ENCODE peak calls at places on chromosomes 12 and 14, in seven cellular contexts. A, U, V, H, O, S and Y are unnamed samples.

GRCh38 chr14:63960926-63961567 is 108.2 kb downstream of the SYNE2 start:
- DNase-seq in A (no peak), H (peak), S (no peak), U (no peak), O (no peak), V (no peak), Y (no peak)

GRCh38 chr14:91396959-91397815 is 20.4 kb downstream of the CCDC88C start:
- DNase-seq in A (peak), S (peak), O (no peak), V (peak), H (no peak), U (no peak), Y (no peak)

GRCh38 chr12:94148841-94149780 is 734 bp downstream of the PLXNC1 start:
- DNase-seq in O (peak), S (peak), V (peak), H (peak), U (no peak), A (no peak), Y (peak)

GRCh38 chr12:78457951-78458350 is 406.6 kb upstream of the SYT1 start:
- DNase-seq in A (no peak), S (no peak), U (no peak), V (no peak), H (peak), O (no peak), Y (no peak)

GRCh38 chr14:99754141-99755067 is 38.8 kb upstream of the EML1 start:
- DNase-seq in A (peak), S (no peak), H (peak), V (no peak), U (no peak), O (peak), Y (no peak)

GRCh38 chr12:86826051-86826450 is 569.9 kb upstream of the MGAT4C start:
- DNase-seq in A (no peak), H (no peak), S (no peak), V (no peak), U (no peak), O (no peak), Y (no peak)

GRCh38 chr12:121668750-121669524 is 517 bp downstream of the MORN3 start:
- DNase-seq in A (peak), H (peak), S (peak), O (peak), V (no peak), U (no peak), Y (no peak)

GRCh38 chr14:64705406-64706118 is 1.3 kb downstream of the PLEKHG3 start:
- DNase-seq in H (no peak), A (no peak), O (peak), S (no peak), U (no peak), V (peak), Y (peak)

GRCh38 chr12:124646385-124647230 is 79.2 kb upstream of the NCOR2 start:
- DNase-seq in H (no peak), V (no peak), S (peak), U (no peak), A (no peak), O (no peak), Y (peak)

GRCh38 chr12:119715268-119715620 is 47.3 kb downstream of the PRKAB1 start:
- DNase-seq in H (peak), V (no peak), A (peak), O (no peak), S (no peak), U (no peak), Y (no peak)

GRCh38 chr14:91354221-91354916 is 63.3 kb downstream of the CCDC88C start:
- DNase-seq in U (no peak), V (no peak), S (no peak), O (no peak), H (peak), A (no peak), Y (no peak)

GRCh38 chr14:61456720-61457119 is 135.3 kb downstream of the PRKCH start:
- DNase-seq in U (no peak), A (peak), S (peak), V (peak), H (peak), O (peak), Y (peak)

GRCh38 chr12:22979854-22980253 is 354.9 kb downstream of the ETNK1 start:
- DNase-seq in A (no peak), V (no peak), O (peak), S (no peak), H (no peak), U (no peak), Y (no peak)

GRCh38 chr12:87383705-87384104 is 645.5 kb downstream of the C12orf50 start:
- DNase-seq in O (no peak), A (no peak), H (peak), S (no peak), V (no peak), U (no peak), Y (no peak)

GRCh38 chr14:66508846-66509621 is 1.1 kb downstream of the GPHN start:
- DNase-seq in A (peak), H (peak), S (peak), U (no peak), O (peak), V (peak), Y (no peak)

GRCh38 chr12:22173154-22173553 is 127.1 kb downstream of the CMAS start:
- DNase-seq in U (no peak), S (no peak), V (no peak), H (no peak), A (peak), O (no peak), Y (no peak)

GRCh38 chr14:37270629-37271028 is 72.9 kb downstream of the MIPOL1 start:
- DNase-seq in V (no peak), A (no peak), U (no peak), S (no peak), H (no peak), O (no peak), Y (no peak)

GRCh38 chr12:131273291-131273845 is 319.7 kb downstream of the ADGRD1 start:
- DNase-seq in U (no peak), H (no peak), S (no peak), A (no peak), V (peak), O (no peak), Y (no peak)

GRCh38 chr14:72253503-72253902 is 321.3 kb downstream of the RGS6 start:
- DNase-seq in A (no peak), H (no peak), U (no peak), S (no peak), V (no peak), O (no peak), Y (no peak)

GRCh38 chr14:91237219-91237618 is 7.3 kb downstream of the GPR68 start:
- DNase-seq in A (no peak), V (peak), H (peak), U (no peak), O (no peak), S (no peak), Y (no peak)

GRCh38 chr12:72264548-72265175 is 7.5 kb upstream of the TRHDE start:
- DNase-seq in A (peak), H (no peak), U (no peak), O (peak), S (no peak), V (no peak), Y (no peak)

GRCh38 chr14:51852541-51852940 is 7.9 kb upstream of the GNG2 start:
- DNase-seq in O (no peak), S (no peak), A (no peak), V (no peak), H (no peak), U (no peak), Y (no peak)

GRCh38 chr12:92624236-92624635 is 78.6 kb upstream of the PLEKHG7 start:
- DNase-seq in S (no peak), U (no peak), O (no peak), A (peak), V (no peak), H (peak), Y (no peak)

GRCh38 chr12:97182719-97183118 is 275.7 kb downstream of the NEDD1 start:
- DNase-seq in V (no peak), H (no peak), A (no peak), S (no peak), U (no peak), O (peak), Y (no peak)

GRCh38 chr12:12839886-12840285 is 26.7 kb downstream of the DDX47 start:
- DNase-seq in V (peak), U (no peak), O (no peak), A (peak), S (no peak), H (peak), Y (no peak)

GRCh38 chr12:122023339-122024131 is 1.9 kb downstream of the BCL7A start:
- DNase-seq in V (peak), O (peak), A (peak), U (no peak), S (peak), H (peak), Y (no peak)

GRCh38 chr12:20602671-20603402 is 92.3 kb upstream of the SLCO1C1 start:
- DNase-seq in S (no peak), A (no peak), V (no peak), H (peak), U (no peak), O (no peak), Y (no peak)

GRCh38 chr12:546265-546919 is 86.7 kb downstream of the B4GALNT3 start:
- DNase-seq in O (no peak), A (no peak), S (peak), H (no peak), U (no peak), V (peak), Y (no peak)

GRCh38 chr12:19639781-19640180 is 200.5 kb downstream of the AEBP2 start:
- DNase-seq in V (no peak), A (no peak), S (no peak), O (no peak), H (no peak), U (no peak), Y (no peak)

GRCh38 chr12:17016116-17016864 is 410.3 kb upstream of the LMO3 start:
- DNase-seq in S (no peak), O (no peak), A (peak), H (no peak), U (no peak), V (no peak), Y (no peak)

GRCh38 chr12:77120156-77120555 is 54.8 kb upstream of the E2F7 start:
- DNase-seq in V (no peak), H (peak), A (peak), S (no peak), O (no peak), U (no peak), Y (no peak)

GRCh38 chr12:89768586-89769482 is 60.2 kb upstream of the ATP2B1 start:
- DNase-seq in V (no peak), H (peak), O (no peak), S (no peak), A (peak), U (peak), Y (peak)

GRCh38 chr12:106170285-106170684 is 31.5 kb upstream of the NUAK1 start:
- DNase-seq in U (no peak), O (no peak), H (peak), V (no peak), S (no peak), A (peak), Y (no peak)

GRCh38 chr12:102023343-102023930 is 38.4 kb downstream of the WASHC3 start:
- DNase-seq in H (peak), U (peak), O (no peak), V (no peak), S (no peak), A (no peak), Y (no peak)

DNA sequence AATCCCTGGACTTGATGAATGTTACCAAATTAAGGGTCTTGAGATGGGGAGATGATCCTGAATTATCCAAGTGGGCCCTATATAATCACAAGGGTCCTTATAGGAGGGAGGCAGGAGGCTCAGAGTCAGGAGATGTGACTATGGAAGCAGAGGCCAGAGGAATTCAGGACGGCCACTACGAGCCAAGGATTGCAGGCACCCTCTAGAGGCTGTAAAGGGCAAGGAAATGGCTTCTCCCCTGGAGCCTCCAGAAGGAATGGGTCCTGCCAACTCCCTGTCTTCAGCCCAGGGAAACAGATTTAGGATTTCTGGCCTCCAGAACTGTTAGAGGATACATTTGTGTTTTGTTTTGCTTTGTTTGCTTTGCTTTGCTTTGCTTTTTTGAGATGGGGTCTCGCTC is 8.8 kb downstream of the BDKRB1 start:
- DNase-seq in U (no peak), A (peak), V (no peak), O (peak), S (no peak), H (peak), Y (no peak)
- TF ChIP-seq CTCF in U (peak), A (peak), V (peak), O (peak), S (no peak), H (peak), Y (no peak)

GRCh38 chr12:15014708-15015107 is 41.9 kb downstream of the PDE6H start:
- DNase-seq in H (no peak), U (no peak), O (no peak), V (no peak), S (no peak), A (no peak), Y (no peak)

GRCh38 chr12:15013634-15014169 is 40.9 kb downstream of the PDE6H start:
- DNase-seq in H (no peak), A (no peak), V (no peak), O (no peak), U (no peak), S (no peak), Y (no peak)

GRCh38 chr12:15015121-15015520 is 42.3 kb downstream of the PDE6H start:
- DNase-seq in O (no peak), S (no peak), U (no peak), V (no peak), A (no peak), H (no peak), Y (no peak)

DNA sequence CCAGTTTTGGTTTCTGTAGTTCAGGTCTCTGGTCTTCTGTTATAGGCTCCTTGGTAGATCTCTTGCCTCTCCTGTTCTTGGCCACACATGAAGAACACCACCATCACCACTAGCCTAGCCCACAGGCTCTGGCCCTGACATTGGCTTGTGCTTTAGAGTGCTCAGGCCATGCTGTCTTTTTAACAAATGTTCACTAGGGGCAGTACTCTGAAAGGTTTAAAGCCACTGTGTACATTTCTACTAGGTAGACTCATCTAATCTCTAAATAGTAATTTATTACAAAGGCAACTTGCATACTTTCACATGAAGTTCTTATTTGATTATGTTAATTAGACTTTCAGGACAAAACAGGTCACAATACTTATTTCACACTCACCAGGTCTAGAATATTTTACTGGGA is 38.3 kb downstream of the PDE6H start:
- DNase-seq in V (no peak), S (no peak), U (no peak), A (peak), O (no peak), H (no peak), Y (no peak)
- TF ChIP-seq CTCF in V (no peak), S (no peak), U (peak), A (no peak), O (peak), H (no peak), Y (no peak)

GRCh38 chr14:102495482-102496330 is 13.9 kb downstream of the ANKRD9 start:
- DNase-seq in V (peak), U (no peak), S (no peak), H (no peak), A (no peak), O (no peak), Y (no peak)
- TF ChIP-seq CTCF in V (no peak), U (no peak), S (no peak), H (no peak), A (no peak), O (no peak), Y (no peak)

GRCh38 chr12:100987552-100988277 is 193.1 kb downstream of the ANO4 start:
- DNase-seq in A (peak), V (no peak), O (peak), U (peak), S (no peak), H (peak), Y (no peak)
- TF ChIP-seq CTCF in A (peak), V (no peak), O (peak), U (peak), S (no peak), H (peak), Y (no peak)

GRCh38 chr12:51871126-51871525 is 16.8 kb upstream of the ANKRD33 start:
- DNase-seq in O (no peak), S (no peak), H (no peak), A (no peak), U (no peak), V (no peak), Y (peak)
- TF ChIP-seq CTCF in O (no peak), S (no peak), H (no peak), A (no peak), U (no peak), V (no peak), Y (peak)

DNA sequence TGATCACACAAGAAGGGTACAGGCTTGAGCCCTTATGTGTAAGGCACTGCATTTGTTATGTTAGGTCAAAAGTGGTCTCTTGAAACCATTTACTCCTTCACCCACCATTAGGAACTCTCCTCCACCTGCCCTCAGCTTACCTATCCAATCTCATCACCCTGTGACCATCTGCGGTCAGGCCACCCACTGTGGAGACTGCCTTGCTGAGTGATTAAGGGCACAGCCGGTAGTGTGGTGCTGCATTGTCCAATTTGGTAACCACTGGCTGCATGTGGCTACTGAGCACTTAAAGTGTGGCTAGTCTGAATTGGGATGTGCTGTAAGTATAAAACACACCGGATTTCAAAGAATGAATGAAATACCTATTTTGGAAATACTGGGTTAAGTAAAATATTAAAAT is 177.1 kb upstream of the PARP11 start:
- DNase-seq in A (no peak), V (no peak), H (no peak), O (no peak), U (no peak), S (no peak), Y (no peak)
- TF ChIP-seq CTCF in A (no peak), V (no peak), H (no peak), O (no peak), U (no peak), S (no peak), Y (no peak)

DNA sequence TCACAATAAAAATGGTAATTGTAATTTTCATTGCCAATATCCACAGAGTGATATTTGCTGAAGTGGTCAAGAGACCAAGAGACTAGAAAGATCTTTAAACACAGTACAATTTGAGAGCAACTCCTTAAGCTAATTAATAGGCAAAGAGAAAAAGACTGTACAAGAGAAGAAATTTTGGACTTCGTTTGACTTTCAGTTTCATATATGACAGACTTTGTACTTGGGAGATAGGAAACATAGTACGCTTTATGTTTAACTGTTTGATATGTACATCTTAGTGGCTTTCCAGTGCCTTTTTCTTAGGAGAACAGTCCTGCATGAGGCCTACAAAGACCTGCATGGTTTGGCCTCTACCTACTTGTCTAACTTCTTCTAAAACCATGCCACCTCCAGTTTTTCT is 1118.1 kb downstream of the TRHDE start:
- DNase-seq in V (no peak), H (no peak), S (no peak), O (no peak), A (no peak), U (no peak), Y (no peak)
- TF ChIP-seq CTCF in V (no peak), H (no peak), S (no peak), O (no peak), A (no peak), U (no peak), Y (no peak)

GRCh38 chr12:2360630-2361170 is 307.9 kb downstream of the CACNA1C start:
- DNase-seq in H (no peak), U (no peak), S (no peak), O (no peak), V (no peak), A (no peak), Y (no peak)
- TF ChIP-seq CTCF in H (no peak), U (peak), S (no peak), O (peak), V (no peak), A (peak), Y (no peak)

DNA sequence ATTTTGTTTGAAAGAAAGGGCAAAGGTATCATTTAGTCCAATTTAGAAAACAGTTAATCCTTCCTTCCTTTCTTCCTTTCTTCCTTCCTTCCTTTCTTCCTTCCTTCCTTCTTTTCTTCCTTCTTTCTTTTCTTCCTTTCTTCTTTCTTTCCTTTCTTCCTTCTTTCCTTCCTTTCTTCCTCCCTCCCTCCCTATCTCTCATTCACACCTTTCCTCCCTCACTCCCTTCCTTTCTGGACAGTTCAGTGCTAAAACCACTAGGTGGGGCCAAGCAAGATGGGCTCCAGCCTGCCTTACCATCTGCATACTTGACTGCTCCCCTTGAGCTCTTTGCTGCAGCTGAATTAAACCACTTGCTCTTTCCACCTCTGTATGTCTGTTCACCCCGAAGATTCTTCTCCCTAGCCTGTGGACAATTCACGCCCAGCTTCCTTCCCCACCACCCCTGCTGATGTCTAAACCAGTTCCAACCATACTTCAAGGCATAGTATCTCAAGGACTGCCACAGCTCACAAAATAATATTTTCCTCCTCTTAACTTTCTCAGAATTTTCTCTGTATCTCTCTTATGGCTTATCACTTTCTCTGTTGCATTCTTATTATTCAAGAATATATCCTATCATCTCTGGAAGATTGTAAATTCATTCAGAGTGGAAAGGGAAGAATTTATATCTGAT is 78.0 kb downstream of the DBX2 start:
- DNase-seq in A (peak), S (no peak), U (no peak), O (peak), H (peak), V (no peak), Y (no peak)
- TF ChIP-seq CTCF in A (peak), S (peak), U (peak), O (peak), H (no peak), V (no peak), Y (no peak)